ENCODE peak calls at places on chromosome 11, in ten cellular contexts. R is heart right ventricle; W is right lobe of liver; C is breast epithelium; J is CD8-positive, alpha-beta T cell; F is DND-41; G is H9; X is cardiac muscle cell; S is GM23338; Y is body of pancreas. H is an unnamed sample. For H3K27me3 and H3K4me1, the result is how much of the 10 kb centered on the place peaks cover.

GRCh38 chr11:47010192-47010591 is 73.6 kb downstream of the CSTPP1 start:
- DNase-seq in R (no peak), W (no peak), C (no peak), J (no peak), F (no peak), G (no peak), X (peak), S (no peak), Y (no peak), H (no peak)

GRCh38 chr11:114243461-114244372 is 52.5 kb upstream of the NNMT start:
- DNase-seq in R (no peak), W (no peak), C (no peak), J (no peak), F (no peak), G (no peak), X (no peak), S (no peak), Y (no peak), H (no peak)

GRCh38 chr11:125167954-125168821 is 3.6 kb downstream of the PKNOX2 start:
- DNase-seq in R (no peak), W (no peak), C (no peak), J (no peak), F (no peak), G (no peak), X (peak), S (peak), Y (peak), H (no peak)

GRCh38 chr11:117387992-117388765 is 60.5 kb downstream of the CEP164 start:
- DNase-seq in R (no peak), W (no peak), C (no peak), J (no peak), F (no peak), G (no peak), X (peak), S (no peak), Y (no peak), H (no peak)

GRCh38 chr11:65615950-65616574 is 486 bp downstream of the PCNX3 start:
- DNase-seq in R (no peak), W (no peak), C (no peak), J (no peak), F (peak), G (no peak), X (peak), S (peak), Y (no peak), H (peak)

GRCh38 chr11:76215946-76216345 is 9.6 kb upstream of the WNT11 start:
- DNase-seq in R (peak), W (no peak), C (no peak), J (no peak), F (no peak), G (no peak), X (no peak), S (no peak), Y (no peak), H (no peak)

GRCh38 chr11:36375348-36376314 is 79.5 kb downstream of the PRR5L start:
- DNase-seq in R (no peak), W (no peak), C (no peak), J (no peak), F (no peak), G (peak), X (no peak), S (peak), Y (no peak), H (no peak)

GRCh38 chr11:70496591-70497535 is 98.5 kb downstream of the CTTN start:
- DNase-seq in R (no peak), W (peak), C (no peak), J (no peak), F (no peak), G (no peak), X (no peak), S (no peak), Y (no peak), H (no peak)

GRCh38 chr11:8807544-8808225 is 103.3 kb upstream of the AKIP1 start:
- DNase-seq in R (no peak), W (no peak), C (no peak), J (no peak), F (no peak), G (no peak), X (peak), S (no peak), Y (peak), H (no peak)

GRCh38 chr11:118241191-118242098 is 10.7 kb downstream of the MPZL3 start:
- DNase-seq in R (no peak), W (no peak), C (peak), J (peak), F (no peak), G (no peak), X (peak), S (no peak), Y (peak), H (no peak)

GRCh38 chr11:128098840-128099239 is 488.5 kb downstream of the ETS1 start:
- DNase-seq in R (no peak), W (no peak), C (no peak), J (no peak), F (no peak), G (no peak), X (no peak), S (peak), Y (no peak), H (no peak)

GRCh38 chr11:78380615-78381029 is 37.0 kb downstream of the GAB2 start:
- DNase-seq in R (no peak), W (no peak), C (no peak), J (no peak), F (no peak), G (no peak), X (peak), S (no peak), Y (no peak), H (peak)

GRCh38 chr11:132895340-132895739 is 637.0 kb downstream of the OPCML start:
- DNase-seq in R (no peak), W (no peak), C (no peak), J (no peak), F (no peak), G (no peak), X (peak), S (no peak), Y (no peak), H (peak)

GRCh38 chr11:11659567-11660341 is 37.9 kb upstream of the GALNT18 start:
- DNase-seq in R (no peak), W (no peak), C (no peak), J (no peak), F (no peak), G (no peak), X (no peak), S (peak), Y (no peak), H (no peak)

GRCh38 chr11:47437746-47438418 is 11.1 kb downstream of the RAPSN start:
- DNase-seq in R (peak), W (peak), C (no peak), J (no peak), F (no peak), G (no peak), X (no peak), S (no peak), Y (peak), H (no peak)

DNA sequence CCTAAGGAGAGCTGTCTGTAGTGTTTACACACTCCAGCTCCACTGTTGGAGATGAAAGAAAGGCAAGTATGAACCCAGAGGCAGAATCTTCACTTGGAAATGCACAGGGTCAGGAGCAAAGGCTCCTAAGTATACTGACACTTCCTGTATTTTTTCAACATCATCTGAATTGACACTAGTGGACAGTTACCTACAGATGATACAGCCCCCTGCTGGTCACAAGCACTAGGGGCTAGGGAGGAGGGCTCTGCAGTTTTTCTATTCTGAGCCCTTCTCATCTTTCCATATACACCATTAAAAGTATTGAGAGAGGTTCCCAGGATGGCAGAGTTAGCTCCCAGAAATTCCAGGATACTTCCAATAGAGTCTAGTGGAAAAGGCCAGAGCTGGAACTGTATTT is 290.3 kb upstream of the API5 start:
- DNase-seq in R (no peak), W (no peak), C (no peak), J (no peak), F (no peak), G (peak), X (no peak), S (peak), Y (no peak), H (peak)
- TF ChIP-seq CTCF in R (peak), W (peak), C (no peak), J (no peak), F (peak), G (peak), X (no peak), S (peak), Y (no peak), H (peak)

DNA sequence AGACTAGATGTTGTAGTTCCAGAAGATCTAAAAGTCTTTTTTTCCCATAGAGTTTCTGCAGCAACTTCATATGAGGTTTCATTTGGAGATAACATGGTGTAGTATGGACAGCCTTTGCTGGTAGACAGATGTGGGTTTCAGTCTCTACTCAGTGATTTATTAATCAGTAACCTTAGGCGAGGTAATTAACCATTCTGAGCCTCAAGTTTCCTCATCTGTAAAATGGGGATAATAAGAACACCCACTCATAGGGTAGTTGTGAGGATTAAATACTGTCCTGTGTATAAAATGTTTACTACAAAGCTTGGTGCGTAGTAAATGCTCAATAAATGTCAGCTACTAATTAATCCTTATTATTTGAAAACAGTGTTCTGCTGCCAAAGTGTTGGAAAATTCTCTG is 16.8 kb downstream of the POU2F3 start:
- DNase-seq in R (no peak), W (no peak), C (no peak), J (no peak), F (no peak), G (no peak), X (no peak), S (no peak), Y (no peak), H (no peak)
- H3K27me3 ChIP-seq in R (half or more), W (under half), C (under half), J (under half), F (under half), G (under half), X (under half), S (under half), Y (under half), H (under half)

GRCh38 chr11:83046626-83047172 is 25.0 kb downstream of the RAB30 start:
- DNase-seq in R (no peak), W (no peak), C (no peak), J (no peak), F (no peak), G (no peak), X (peak), S (no peak), Y (no peak), H (no peak)
- H3K4me1 ChIP-seq in R (half or more), W (under half), C (under half), J (under half), F (under half), G (under half), X (under half), S (under half), Y (under half), H (under half)

GRCh38 chr11:93572621-93573020 is 29.4 kb upstream of the SMCO4 start:
- DNase-seq in R (no peak), W (no peak), C (no peak), J (no peak), F (no peak), G (no peak), X (no peak), S (no peak), Y (no peak), H (no peak)

GRCh38 chr11:93573184-93573583 is 30.0 kb upstream of the SMCO4 start:
- DNase-seq in R (no peak), W (no peak), C (no peak), J (no peak), F (no peak), G (no peak), X (no peak), S (no peak), Y (no peak), H (no peak)

GRCh38 chr11:93572171-93572570 is 29.0 kb upstream of the SMCO4 start:
- DNase-seq in R (no peak), W (no peak), C (no peak), J (no peak), F (no peak), G (no peak), X (no peak), S (no peak), Y (no peak), H (no peak)

GRCh38 chr11:93577291-93577690 is 34.1 kb upstream of the SMCO4 start:
- DNase-seq in R (no peak), W (no peak), C (no peak), J (no peak), F (no peak), G (no peak), X (peak), S (no peak), Y (no peak), H (no peak)

DNA sequence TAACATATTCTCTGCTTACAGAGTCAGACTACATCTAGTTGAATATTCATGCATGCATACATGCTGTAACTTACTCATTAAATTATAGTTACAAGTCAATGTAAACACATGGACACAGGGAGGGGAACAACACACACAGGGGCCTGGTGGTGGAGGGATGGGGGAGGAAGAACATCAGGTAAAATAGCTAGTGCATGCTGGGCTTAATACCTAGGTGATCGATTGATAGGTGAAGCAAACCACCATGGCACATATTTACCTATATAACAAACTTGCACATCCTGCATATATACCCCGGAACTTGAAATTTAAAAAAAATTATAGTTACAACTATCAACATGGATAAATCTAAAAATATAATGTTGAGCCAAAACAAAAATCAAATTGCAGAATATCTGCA is 31.6 kb upstream of the SMCO4 start:
- DNase-seq in R (no peak), W (no peak), C (no peak), J (no peak), F (no peak), G (no peak), X (no peak), S (no peak), Y (no peak), H (no peak)
- TF ChIP-seq CTCF in R (no peak), W (no peak), C (no peak), J (no peak), F (no peak), G (no peak), X (no peak), S (no peak), Y (no peak), H (no peak)

GRCh38 chr11:123429851-123430735 is at the start of gene GRAMD1B:
- DNase-seq in R (peak), W (peak), C (no peak), J (peak), F (peak), G (peak), X (peak), S (peak), Y (peak), H (peak)

GRCh38 chr11:123428221-123428631 is 1.8 kb upstream of the GRAMD1B start:
- DNase-seq in R (no peak), W (no peak), C (no peak), J (no peak), F (no peak), G (no peak), X (peak), S (no peak), Y (no peak), H (no peak)

GRCh38 chr11:123431619-123432018 is 1.6 kb downstream of the GRAMD1B start:
- DNase-seq in R (no peak), W (no peak), C (no peak), J (no peak), F (peak), G (no peak), X (no peak), S (no peak), Y (no peak), H (no peak)

GRCh38 chr11:123430736-123431356 is 777 bp downstream of the GRAMD1B start:
- DNase-seq in R (peak), W (peak), C (no peak), J (peak), F (peak), G (peak), X (peak), S (peak), Y (peak), H (peak)

GRCh38 chr11:123429336-123429735 is 733 bp upstream of the GRAMD1B start:
- DNase-seq in R (no peak), W (no peak), C (no peak), J (no peak), F (no peak), G (no peak), X (no peak), S (no peak), Y (no peak), H (no peak)
- H3K27me3 ChIP-seq in R (under half), W (under half), C (under half), J (under half), F (under half), G (under half), X (under half), S (under half), Y (under half), H (under half)